ENCODE peak calls at places on chromosomes 5 and 9, in six cellular contexts. Y, Z, D, G, W and V are unnamed samples.

GRCh38 chr9:134782921-134783698 is 97.5 kb upstream of the FCN2 start:
- DNase-seq in Y (no peak), G (no peak), Z (no peak), D (no peak), W (no peak), V (peak)

GRCh38 chr5:126855266-126855665 is 78.3 kb downstream of the LMNB1 start:
- DNase-seq in D (no peak), Z (no peak), W (no peak), G (no peak), Y (peak), V (no peak)

GRCh38 chr9:111298831-111299603 is 31.0 kb downstream of the OR2K2 start:
- DNase-seq in W (no peak), G (peak), Y (peak), D (no peak), Z (peak), V (no peak)

GRCh38 chr5:40437452-40437861 is 242.3 kb upstream of the PTGER4 start:
- DNase-seq in Y (peak), W (no peak), G (no peak), Z (peak), D (no peak), V (no peak)

GRCh38 chr5:72141440-72142271 is 34.4 kb downstream of the MAP1B start:
- DNase-seq in W (no peak), D (no peak), Y (peak), G (no peak), Z (peak), V (no peak)

GRCh38 chr5:147530801-147531389 is 21.0 kb upstream of the DPYSL3 start:
- DNase-seq in W (no peak), Z (peak), G (no peak), D (no peak), Y (peak), V (no peak)

GRCh38 chr9:124392855-124393460 is 22.3 kb downstream of the PSMB7 start:
- DNase-seq in G (no peak), D (no peak), W (no peak), Y (peak), Z (peak), V (peak)

GRCh38 chr5:42943931-42944631 is 96.0 kb downstream of the ANXA2R start:
- DNase-seq in Y (peak), Z (peak), D (no peak), G (no peak), W (peak), V (no peak)

GRCh38 chr5:110161162-110161561 is 471.4 kb downstream of the MAN2A1 start:
- DNase-seq in Z (no peak), Y (no peak), D (no peak), W (no peak), G (no peak), V (no peak)

GRCh38 chr5:172494630-172495505 is 40.5 kb upstream of the SH3PXD2B start:
- DNase-seq in W (no peak), Z (no peak), G (no peak), Y (no peak), D (no peak), V (no peak)

GRCh38 chr5:114790403-114790792 is 379.3 kb downstream of the TRIM36 start:
- DNase-seq in Y (no peak), Z (no peak), D (no peak), W (no peak), G (no peak), V (no peak)

DNA sequence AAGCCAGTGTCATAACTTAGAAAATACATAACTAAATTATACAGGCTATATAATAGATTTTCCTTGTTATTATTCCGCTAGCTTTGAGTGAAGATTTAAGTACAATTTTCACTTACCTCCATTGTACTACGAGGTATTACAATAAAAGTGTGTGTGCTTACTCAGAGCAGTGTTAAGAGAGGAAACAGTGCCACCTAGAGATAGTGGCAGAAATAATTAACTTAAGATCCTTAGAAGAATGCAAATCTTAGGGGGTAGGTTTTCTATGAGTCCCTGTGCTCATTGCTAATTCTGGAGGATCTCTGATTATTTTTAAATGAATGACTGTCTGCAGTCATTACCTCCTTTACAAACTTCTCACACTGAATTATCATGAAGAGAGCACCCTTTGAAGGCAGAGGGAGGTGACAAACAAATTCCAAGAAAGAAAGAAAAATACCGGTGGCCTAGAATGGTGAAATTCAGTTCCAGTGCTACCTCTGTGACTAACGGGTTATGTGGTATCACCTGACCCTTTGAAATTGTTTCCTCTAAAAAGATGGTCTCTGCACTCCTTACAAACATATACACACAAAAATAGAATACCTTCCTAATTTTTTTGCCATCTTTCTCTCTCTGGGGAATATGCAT is 379.8 kb downstream of the TRIM36 start:
- DNase-seq in G (no peak), D (no peak), Y (peak), Z (peak), W (no peak), V (no peak)
- TF ChIP-seq CTCF in G (peak), D (no peak), Y (no peak), Z (peak), W (peak), V (peak)

GRCh38 chr5:132808866-132809265 is 4.2 kb upstream of the SOWAHA start:
- DNase-seq in Z (no peak), G (no peak), Y (no peak), D (no peak), W (no peak), V (no peak)

GRCh38 chr5:132810605-132811004 is 2.5 kb upstream of the SOWAHA start:
- DNase-seq in G (no peak), Z (no peak), D (no peak), W (no peak), Y (no peak), V (no peak)

GRCh38 chr5:132812123-132812948 is 766 bp upstream of the SOWAHA start:
- DNase-seq in G (no peak), D (no peak), Y (no peak), W (no peak), Z (no peak), V (no peak)

GRCh38 chr5:132808448-132808847 is 4.7 kb upstream of the SOWAHA start:
- DNase-seq in Z (no peak), D (no peak), W (no peak), G (no peak), Y (no peak), V (no peak)

DNA sequence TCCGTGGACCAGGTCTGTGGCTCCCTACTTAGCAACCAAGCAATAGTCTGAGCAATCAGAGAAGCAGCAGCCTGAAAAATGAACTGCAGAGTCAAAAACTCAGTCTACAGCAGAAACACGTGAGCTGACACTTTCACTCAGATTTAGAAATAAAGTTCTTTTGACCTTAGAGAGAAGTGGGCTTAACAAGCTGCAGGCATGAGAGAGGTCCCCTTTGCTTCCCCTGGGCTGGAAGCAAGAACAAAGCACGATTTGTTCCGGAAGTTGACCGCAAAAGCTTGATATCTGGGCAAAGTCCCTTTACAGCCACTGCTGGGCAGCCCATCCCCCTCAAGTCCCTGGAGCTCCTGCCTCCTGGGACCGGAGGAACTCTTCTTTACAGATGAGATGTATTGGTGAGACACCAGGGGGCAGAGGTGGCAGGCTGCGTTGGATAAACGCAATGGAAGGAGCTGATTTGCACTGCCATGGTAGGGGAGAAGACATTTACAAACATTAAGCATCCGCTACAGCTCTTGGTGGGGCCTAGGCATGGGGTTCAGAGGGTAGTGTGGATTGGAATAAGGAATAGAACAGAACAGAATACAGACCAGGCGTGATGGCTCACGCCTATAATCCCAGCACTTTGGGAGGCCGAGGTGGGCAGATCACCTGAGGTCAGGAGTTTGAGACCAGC is 5.8 kb upstream of the SOWAHA start:
- DNase-seq in D (no peak), Y (no peak), G (no peak), W (no peak), Z (no peak), V (peak)
- TF ChIP-seq CTCF in D (peak), Y (peak), G (no peak), W (no peak), Z (no peak), V (no peak)

GRCh38 chr5:136065588-136065987 is 36.8 kb downstream of the TGFBI start:
- DNase-seq in Y (no peak), W (no peak), D (no peak), G (no peak), Z (no peak), V (no peak)

GRCh38 chr5:136064510-136064909 is 35.7 kb downstream of the TGFBI start:
- DNase-seq in Z (peak), G (no peak), D (no peak), W (no peak), Y (peak), V (no peak)

GRCh38 chr5:136063778-136064465 is 35.1 kb downstream of the TGFBI start:
- DNase-seq in D (no peak), W (no peak), Y (no peak), G (no peak), Z (no peak), V (no peak)

GRCh38 chr5:136067422-136067821 is 38.6 kb downstream of the TGFBI start:
- DNase-seq in D (no peak), G (no peak), W (no peak), Y (no peak), Z (no peak), V (no peak)

DNA sequence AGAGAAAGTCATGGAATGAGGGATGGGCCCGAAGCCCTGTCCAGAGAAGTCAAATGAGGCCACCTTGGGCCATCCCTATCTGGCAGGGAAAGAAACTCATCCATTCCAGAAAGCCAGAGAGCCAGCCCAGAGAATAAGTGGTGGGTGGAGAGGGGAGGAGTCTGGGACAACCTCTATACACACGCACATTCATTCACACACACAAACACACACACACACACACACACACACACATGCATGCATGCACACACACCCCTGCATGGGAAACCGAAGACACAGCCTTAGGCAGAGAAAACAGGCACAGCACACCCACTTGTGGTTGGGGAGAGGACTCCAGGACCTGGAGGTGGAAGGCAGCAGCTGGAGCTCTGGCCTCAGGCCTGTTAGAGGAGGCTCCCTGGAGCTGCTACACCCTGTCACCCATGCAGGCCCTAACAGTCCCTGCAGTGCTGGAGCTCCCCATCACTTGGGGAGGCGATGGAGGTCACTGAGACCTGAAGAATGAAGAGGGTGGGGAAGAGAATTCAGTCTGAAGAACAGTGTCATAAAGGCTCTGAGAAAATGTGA is 38.0 kb downstream of the TGFBI start:
- DNase-seq in W (no peak), D (no peak), Y (peak), G (no peak), Z (peak), V (no peak)
- TF ChIP-seq CTCF in W (no peak), D (no peak), Y (peak), G (no peak), Z (no peak), V (no peak)

GRCh38 chr9:137606734-137607138 is 1.2 kb downstream of the ARRDC1 start:
- DNase-seq in G (no peak), D (no peak), W (peak), Z (no peak), Y (no peak), V (no peak)

GRCh38 chr9:137607141-137607857 is 1.8 kb downstream of the ARRDC1 start:
- DNase-seq in G (no peak), Z (no peak), D (no peak), W (peak), Y (no peak), V (no peak)

GRCh38 chr9:137604345-137605145 is 941 bp upstream of the ARRDC1 start:
- DNase-seq in W (no peak), D (peak), Z (no peak), G (no peak), Y (no peak), V (no peak)

GRCh38 chr9:137605146-137606004 is at the start of gene ARRDC1:
- DNase-seq in G (peak), D (peak), W (peak), Z (peak), Y (peak), V (peak)

GRCh38 chr9:137606005-137606601 is 617 bp downstream of the ARRDC1 start:
- DNase-seq in Y (no peak), G (no peak), D (no peak), W (peak), Z (no peak), V (peak)
- TF ChIP-seq CTCF in Y (no peak), G (no peak), D (no peak), W (no peak), Z (no peak), V (no peak)

DNA sequence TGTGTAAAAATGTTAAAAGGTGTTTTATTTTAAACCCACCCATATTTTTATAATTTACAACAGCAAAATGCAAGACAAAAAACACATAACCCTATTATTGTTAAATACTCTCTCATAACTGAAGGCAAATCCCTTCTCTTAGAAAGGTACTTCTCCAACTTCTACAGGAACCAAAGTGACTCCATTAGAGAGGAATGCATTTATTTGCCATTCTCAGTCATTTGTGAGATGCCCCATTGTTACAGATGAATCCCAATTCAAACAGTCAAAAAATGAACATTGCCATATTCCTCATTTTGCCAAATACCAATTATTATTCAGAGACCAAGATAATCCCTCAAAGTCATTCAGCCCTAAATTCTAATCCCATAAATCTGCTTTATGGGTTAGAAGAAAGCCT is 175.8 kb downstream of the TSSK1B start:
- DNase-seq in G (no peak), Y (no peak), W (no peak), Z (no peak), D (no peak), V (no peak)
- TF ChIP-seq CTCF in G (no peak), Y (no peak), W (no peak), Z (no peak), D (no peak), V (no peak)

DNA sequence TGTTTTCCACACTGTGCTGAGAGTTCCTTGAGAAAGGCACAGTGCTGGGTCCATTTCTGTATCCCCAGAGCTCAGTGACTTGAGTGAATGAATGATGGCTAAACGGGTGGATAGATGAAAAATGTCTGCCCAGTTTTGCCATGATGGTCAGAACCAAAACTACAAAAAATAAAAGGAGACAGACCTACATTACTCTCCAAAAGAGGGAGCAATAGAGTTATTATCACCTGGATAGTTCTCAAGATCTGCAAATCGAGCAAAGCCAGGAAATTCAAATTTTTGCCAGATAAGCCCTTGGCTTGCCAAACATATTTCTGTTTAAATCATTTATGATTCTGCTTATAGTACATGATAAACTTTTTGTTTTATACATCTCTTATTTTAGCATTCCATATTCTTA is 214.2 kb upstream of the ZNF462 start:
- DNase-seq in W (no peak), Z (no peak), Y (peak), G (no peak), D (no peak), V (no peak)
- TF ChIP-seq CTCF in W (no peak), Z (no peak), Y (peak), G (peak), D (no peak), V (no peak)